ENCODE peak calls at places on chromosome X, in nine cellular contexts. A, V, O, T, M, Y, S, Q and X are unnamed samples.

GRCh38 chrX:1661048-1661921 is 46.4 kb downstream of the ASMT start:
- DNase-seq in O (peak), V (no peak), Q (no peak), T (no peak), A (no peak), Y (no peak), S (no peak), M (peak), X (no peak)

GRCh38 chrX:45485682-45486081 is 285.0 kb upstream of the DIPK2B start:
- DNase-seq in T (no peak), O (no peak), M (no peak), Q (peak), S (peak), Y (no peak), A (no peak), V (no peak), X (no peak)

GRCh38 chrX:3504916-3505315 is 158.5 kb upstream of the MXRA5 start:
- DNase-seq in O (no peak), S (no peak), V (no peak), T (no peak), A (no peak), Y (no peak), M (no peak), Q (no peak), X (no peak)

GRCh38 chrX:118780915-118781314 is 42.7 kb upstream of the ZCCHC12 start:
- DNase-seq in T (peak), Q (no peak), M (no peak), O (no peak), A (no peak), S (no peak), V (no peak), Y (no peak), X (no peak)

GRCh38 chrX:109831326-109831985 is 98.4 kb upstream of the ACSL4 start:
- DNase-seq in Q (no peak), V (no peak), T (no peak), A (no peak), Y (no peak), O (no peak), M (no peak), S (no peak), X (no peak)

GRCh38 chrX:132266583-132267355 is 47.5 kb upstream of the RAP2C start:
- DNase-seq in O (no peak), Y (no peak), V (no peak), A (no peak), Q (no peak), S (no peak), T (peak), M (no peak), X (no peak)

GRCh38 chrX:115333446-115333845 is 43.9 kb downstream of the LUZP4 start:
- DNase-seq in Q (no peak), T (peak), S (no peak), V (no peak), A (no peak), Y (no peak), O (no peak), M (no peak), X (no peak)

GRCh38 chrX:140521393-140521792 is 16.5 kb upstream of the SOX3 start:
- DNase-seq in Q (no peak), M (no peak), Y (no peak), S (no peak), A (no peak), O (no peak), V (no peak), T (no peak), X (no peak)

GRCh38 chrX:44914532-44915198 is 41.7 kb downstream of the KDM6A start:
- DNase-seq in O (no peak), A (no peak), V (no peak), M (no peak), Y (no peak), S (peak), T (peak), Q (no peak), X (no peak)

GRCh38 chrX:74535633-74536141 is 78.7 kb downstream of the RLIM start:
- DNase-seq in T (peak), O (peak), Q (peak), Y (no peak), M (no peak), V (no peak), A (peak), S (peak), X (peak)

GRCh38 chrX:22383988-22384387 is 111.3 kb downstream of the CBLL2 start:
- DNase-seq in Q (no peak), V (no peak), M (no peak), Y (no peak), T (no peak), O (no peak), A (no peak), S (no peak), X (no peak)

GRCh38 chrX:68398286-68398685 is 35.0 kb downstream of the OPHN1 start:
- DNase-seq in V (no peak), A (no peak), S (no peak), Y (no peak), Q (no peak), O (no peak), T (no peak), M (no peak), X (no peak)

GRCh38 chrX:26851981-26852380 is 611.2 kb downstream of the PPP4R3C start:
- DNase-seq in T (peak), O (no peak), V (no peak), S (no peak), Q (peak), A (no peak), M (no peak), Y (no peak), X (no peak)

GRCh38 chrX:133674726-133675470 is 259.6 kb upstream of the GPC4 start:
- DNase-seq in S (no peak), T (no peak), O (no peak), V (no peak), A (no peak), Y (no peak), Q (no peak), M (no peak), X (no peak)

GRCh38 chrX:31580227-31580626 is 508.4 kb upstream of the FTHL17 start:
- DNase-seq in A (no peak), Y (no peak), M (no peak), Q (peak), S (peak), T (no peak), O (no peak), V (no peak), X (no peak)

GRCh38 chrX:16212436-16212835 is 45.2 kb downstream of the MAGEB17 start:
- DNase-seq in T (peak), M (no peak), Y (no peak), V (no peak), O (no peak), S (no peak), Q (peak), A (no peak), X (no peak)

GRCh38 chrX:31459361-31459760 is 387.5 kb upstream of the FTHL17 start:
- DNase-seq in M (no peak), T (peak), S (peak), V (no peak), A (no peak), Q (peak), Y (no peak), O (no peak), X (no peak)

GRCh38 chrX:153708415-153708814 is 15.8 kb downstream of the BCAP31 start:
- DNase-seq in Y (peak), A (peak), T (peak), O (peak), V (peak), Q (peak), M (no peak), S (peak), X (no peak)

GRCh38 chrX:12446342-12447075 is 308.2 kb downstream of the FRMPD4 start:
- DNase-seq in Y (no peak), M (no peak), S (peak), O (no peak), T (peak), Q (peak), V (no peak), A (no peak), X (no peak)

GRCh38 chrX:1450381-1451161 is 2.1 kb downstream of the ASMTL start:
- DNase-seq in M (no peak), O (peak), S (no peak), V (no peak), Y (no peak), T (no peak), A (peak), Q (no peak), X (no peak)

GRCh38 chrX:140091276-140091886 is 126.1 kb upstream of the CXorf66 start:
- DNase-seq in V (no peak), O (peak), Q (no peak), A (peak), T (no peak), M (no peak), S (no peak), Y (no peak), X (no peak)

GRCh38 chrX:6095469-6095868 is 133.2 kb downstream of the NLGN4X start:
- DNase-seq in V (no peak), Y (no peak), S (no peak), O (no peak), M (no peak), A (no peak), Q (no peak), T (no peak), X (no peak)

GRCh38 chrX:15334561-15334960 is 762 bp downstream of the PIGA start:
- DNase-seq in M (no peak), Y (no peak), O (no peak), Q (peak), T (peak), A (no peak), S (peak), V (no peak), X (no peak)

GRCh38 chrX:17441965-17442364 is 67.0 kb downstream of the NHS start:
- DNase-seq in O (no peak), A (no peak), Y (no peak), M (no peak), S (peak), Q (peak), T (no peak), V (no peak), X (no peak)

GRCh38 chrX:5876984-5877655 is 351.5 kb downstream of the NLGN4X start:
- DNase-seq in A (no peak), V (no peak), Y (no peak), M (no peak), T (no peak), S (no peak), Q (peak), O (peak), X (no peak)

GRCh38 chrX:73683236-73683859 is 120.4 kb downstream of the CHIC1 start:
- DNase-seq in S (peak), T (peak), M (no peak), V (no peak), O (no peak), Q (no peak), Y (no peak), A (no peak), X (no peak)